ENCODE peak calls at places on chromosomes 11 and 22, in six cellular contexts. S is AG04449; E is amniotic stem cell; Z is stimulated activated CD4-positive, alpha-beta T cell treated with anti-CD3 and anti-CD28 coated beads, TNF-alpha, amount 100 ng/mL, for 1 hour; N is adrenal gland; M is posterior vena cava. W is an unnamed sample.

GRCh38 chr11:134442246-134442645 is 30.2 kb upstream of the B3GAT1 start:
- DNase-seq in Z (no peak), S (no peak), M (peak), E (no peak), N (no peak), W (no peak)

GRCh38 chr11:120807414-120808150 is 216.3 kb upstream of the TBCEL start:
- DNase-seq in E (peak), N (no peak), Z (no peak), M (no peak), S (peak), W (no peak)

GRCh38 chr22:50089231-50090140 is at the start of gene MOV10L1:
- DNase-seq in Z (no peak), E (no peak), S (no peak), N (no peak), M (no peak), W (peak)

GRCh38 chr11:47977651-47978050 is 2.7 kb upstream of the PTPRJ start:
- DNase-seq in S (no peak), N (no peak), E (no peak), M (no peak), Z (no peak), W (no peak)

GRCh38 chr11:8832571-8833260 is 78.3 kb upstream of the AKIP1 start:
- DNase-seq in S (no peak), N (no peak), E (no peak), M (no peak), Z (no peak), W (no peak)

GRCh38 chr11:67117667-67118058 is 1.4 kb upstream of the KDM2A start:
- DNase-seq in Z (peak), E (no peak), S (no peak), N (peak), M (peak), W (peak)

GRCh38 chr22:37120569-37121340 is 11.2 kb upstream of the TMPRSS6 start:
- DNase-seq in S (no peak), E (no peak), N (no peak), Z (no peak), M (no peak), W (no peak)

GRCh38 chr11:77202941-77203900 is 75.2 kb downstream of the MYO7A start:
- DNase-seq in E (no peak), N (no peak), Z (no peak), M (peak), S (no peak), W (peak)

GRCh38 chr11:88051386-88051785 is 123.9 kb downstream of the RAB38 start:
- DNase-seq in Z (no peak), M (no peak), E (no peak), N (no peak), S (no peak), W (no peak)

GRCh38 chr11:20611892-20612291 is 12.5 kb downstream of the SLC6A5 start:
- DNase-seq in M (no peak), S (no peak), N (no peak), Z (no peak), E (no peak), W (no peak)

GRCh38 chr11:133082851-133083488 is 449.3 kb downstream of the OPCML start:
- DNase-seq in N (peak), Z (peak), M (peak), S (no peak), E (no peak), W (no peak)

GRCh38 chr11:68053981-68054812 is 15.4 kb downstream of the TCIRG1 start:
- DNase-seq in Z (no peak), E (no peak), S (no peak), N (no peak), M (peak), W (no peak)

GRCh38 chr22:48021946-48022345 is 1259.5 kb downstream of the TBC1D22A start:
- DNase-seq in N (no peak), E (no peak), S (no peak), M (no peak), Z (no peak), W (no peak)

GRCh38 chr22:25696763-25697710 is 45.0 kb upstream of the MYO18B start:
- DNase-seq in S (no peak), N (no peak), E (no peak), M (no peak), Z (no peak), W (no peak)

GRCh38 chr11:2533642-2534115 is 88.9 kb downstream of the KCNQ1 start:
- DNase-seq in N (peak), S (peak), M (peak), Z (no peak), E (peak), W (peak)

GRCh38 chr11:69240332-69241074 is 53.5 kb upstream of the MYEOV start:
- DNase-seq in M (peak), E (no peak), S (no peak), N (no peak), Z (no peak), W (no peak)

GRCh38 chr11:12167098-12167999 is 57.0 kb downstream of the MICAL2 start:
- DNase-seq in S (peak), E (peak), N (no peak), Z (no peak), M (no peak), W (no peak)

GRCh38 chr11:105827906-105828305 is 194.1 kb downstream of the MSANTD4 start:
- DNase-seq in E (no peak), Z (no peak), M (no peak), N (no peak), S (no peak), W (no peak)

GRCh38 chr11:70297341-70297740 is 26.9 kb downstream of the PPFIA1 start:
- DNase-seq in M (no peak), N (no peak), E (no peak), S (no peak), Z (no peak), W (no peak)

GRCh38 chr22:37907036-37907954 is 1.2 kb downstream of the MICALL1 start:
- DNase-seq in N (no peak), S (no peak), M (no peak), E (no peak), Z (no peak), W (no peak)

GRCh38 chr11:114622858-114623257 is 27.3 kb upstream of the NXPE4 start:
- DNase-seq in E (no peak), Z (no peak), S (no peak), N (no peak), M (no peak), W (no peak)

GRCh38 chr11:98183034-98183433 is 837.7 kb upstream of the CNTN5 start:
- DNase-seq in E (no peak), N (no peak), S (no peak), Z (no peak), M (no peak), W (no peak)

GRCh38 chr11:60872952-60873524 is 5.7 kb downstream of the ZP1 start:
- DNase-seq in M (peak), Z (no peak), N (peak), S (peak), E (no peak), W (no peak)

GRCh38 chr22:29152381-29153138 is 53.1 kb upstream of the EMID1 start:
- DNase-seq in M (peak), S (no peak), N (peak), Z (no peak), E (no peak), W (no peak)

GRCh38 chr11:45959851-45960250 is 37.4 kb downstream of the LARGE2 start:
- DNase-seq in Z (no peak), N (no peak), E (no peak), M (no peak), S (no peak), W (no peak)

GRCh38 chr11:102957953-102958352 is 2.4 kb upstream of the MMP13 start:
- DNase-seq in M (no peak), E (no peak), Z (no peak), N (no peak), S (no peak), W (no peak)

GRCh38 chr22:50621491-50621880 is 6.5 kb downstream of the ARSA start:
- DNase-seq in Z (no peak), M (peak), S (no peak), E (no peak), N (no peak), W (no peak)

GRCh38 chr11:68843703-68844312 is 2.1 kb upstream of the CPT1A start:
- DNase-seq in Z (peak), M (peak), N (peak), S (no peak), E (no peak), W (peak)

GRCh38 chr11:116507849-116508695 is 264.7 kb downstream of the BUD13 start:
- DNase-seq in N (no peak), Z (no peak), M (no peak), S (no peak), E (no peak), W (no peak)

GRCh38 chr11:78667462-78667861 is 92.8 kb upstream of the NARS2 start:
- DNase-seq in M (no peak), N (no peak), Z (no peak), S (no peak), E (no peak), W (no peak)

GRCh38 chr11:45169310-45170072 is 23.1 kb downstream of the PRDM11 start:
- DNase-seq in S (no peak), N (no peak), E (no peak), M (no peak), Z (no peak), W (no peak)

GRCh38 chr22:26785942-26786341 is 128.6 kb downstream of the MIAT start:
- DNase-seq in S (no peak), E (no peak), M (no peak), Z (no peak), N (no peak), W (no peak)

GRCh38 chr11:66685276-66686099 is 7.8 kb upstream of the RBM4B start:
- DNase-seq in M (peak), N (no peak), S (no peak), Z (no peak), E (no peak), W (no peak)

GRCh38 chr11:6259638-6260019 is at the start of gene CCKBR:
- DNase-seq in E (no peak), S (no peak), Z (no peak), M (no peak), N (peak), W (no peak)

GRCh38 chr22:47290706-47291430 is 528.4 kb downstream of the TBC1D22A start:
- DNase-seq in M (no peak), Z (no peak), S (no peak), E (no peak), N (no peak), W (peak)

GRCh38 chr11:20158597-20159257 is 1.5 kb downstream of the DBX1 start:
- DNase-seq in S (no peak), E (peak), M (peak), Z (no peak), N (peak), W (no peak)

GRCh38 chr11:43736502-43737193 is 56.1 kb downstream of the HSD17B12 start:
- DNase-seq in E (peak), S (peak), N (no peak), M (no peak), Z (no peak), W (no peak)

GRCh38 chr11:13761712-13762111 is 93.2 kb downstream of the FAR1 start:
- DNase-seq in S (peak), E (no peak), N (no peak), Z (no peak), M (no peak), W (no peak)

GRCh38 chr11:133636686-133637085 is 104.4 kb upstream of the OPCML start:
- DNase-seq in E (no peak), M (no peak), N (no peak), Z (no peak), S (no peak), W (no peak)